ENCODE peak calls at places on chromosomes 12 and 14, in eight cellular contexts. U is HCT116, E is stomach, W is A549, X is IMR-90, O is esophagus muscularis mucosa, Q is tibial nerve, P is esophagus squamous epithelium. V is an unnamed sample.

GRCh38 chr14:80762829-80763228 is 178.7 kb downstream of the CEP128 start:
- DNase-seq in W (no peak), X (peak; percentile 24), P (no peak), E (no peak), O (no peak), U (no peak), Q (no peak), V (no peak)

GRCh38 chr14:23169622-23170021 is 13.8 kb downstream of the SLC7A8 start:
- DNase-seq in P (no peak), Q (no peak), E (no peak), U (no peak), W (no peak), O (no peak), X (no peak), V (no peak)

GRCh38 chr12:82758743-82759142 is 72.0 kb downstream of the TMTC2 start:
- DNase-seq in U (no peak), X (no peak), E (no peak), Q (no peak), O (no peak), P (no peak), W (peak; percentile 12), V (no peak)

GRCh38 chr14:33057585-33057984 is 118.9 kb downstream of the NPAS3 start:
- DNase-seq in O (no peak), U (no peak), E (no peak), X (no peak), P (no peak), W (no peak), Q (no peak), V (no peak)

GRCh38 chr12:131753757-131754156 is 42.9 kb downstream of the SFSWAP start:
- DNase-seq in X (no peak), P (no peak), O (no peak), U (no peak), W (no peak), Q (no peak), E (no peak), V (no peak)

GRCh38 chr12:58204086-58204485 is 262.7 kb downstream of the ATP23 start:
- DNase-seq in Q (no peak), O (no peak), X (peak; percentile 4), W (no peak), E (no peak), P (no peak), U (no peak), V (no peak)

GRCh38 chr14:57987051-57987450 is 121.2 kb upstream of the SLC35F4 start:
- DNase-seq in Q (no peak), P (no peak), O (peak; percentile 79), W (no peak), U (no peak), E (no peak), X (no peak), V (no peak)

GRCh38 chr12:69492739-69493138 is 22.6 kb downstream of the FRS2 start:
- DNase-seq in W (no peak), O (no peak), U (no peak), X (no peak), Q (no peak), E (no peak), P (no peak), V (no peak)

GRCh38 chr14:26204362-26204953 is 393.4 kb downstream of the NOVA1 start:
- DNase-seq in W (no peak), Q (no peak), E (no peak), O (no peak), X (no peak), U (no peak), P (no peak), V (no peak)

GRCh38 chr12:8420506-8420905 is 35.3 kb upstream of the CLEC6A start:
- DNase-seq in O (no peak), X (no peak), W (no peak), E (no peak), P (no peak), U (no peak), Q (no peak), V (no peak)

GRCh38 chr12:69225251-69225910 is 14.0 kb upstream of the CPSF6 start:
- DNase-seq in U (no peak), W (no peak), Q (no peak), E (no peak), O (no peak), P (no peak), X (no peak), V (no peak)

GRCh38 chr12:94147991-94148840 is at the start of gene PLXNC1:
- DNase-seq in W (peak; percentile 34), O (no peak), Q (no peak), X (peak; percentile 31), U (no peak), P (peak; percentile 25), E (peak; percentile 51), V (no peak)

GRCh38 chr12:58918475-58918874 is 1.8 kb downstream of the LRIG3 start:
- DNase-seq in E (no peak), W (no peak), X (peak; percentile 15), Q (no peak), P (no peak), O (no peak), U (no peak), V (no peak)

GRCh38 chr14:105066285-105067071 is 1.2 kb upstream of the GPR132 start:
- DNase-seq in W (no peak), O (no peak), E (no peak), X (no peak), Q (no peak), U (no peak), P (no peak), V (no peak)

GRCh38 chr12:47370421-47370820 is 290.7 kb upstream of the AMIGO2 start:
- DNase-seq in O (no peak), U (no peak), X (no peak), P (no peak), W (no peak), E (no peak), Q (no peak), V (no peak)

GRCh38 chr12:111063296-111064026 is 143.1 kb upstream of the MYL2 start:
- DNase-seq in W (peak; percentile 86), X (no peak), O (no peak), Q (no peak), E (no peak), U (no peak), P (no peak), V (no peak)

GRCh38 chr12:75747572-75747995 is 236.2 kb upstream of the KRR1 start:
- DNase-seq in X (peak; percentile 92), O (no peak), U (no peak), Q (no peak), P (no peak), W (no peak), E (no peak), V (no peak)

GRCh38 chr12:53324779-53325538 is 3.5 kb upstream of the AAAS start:
- DNase-seq in U (peak; percentile 83), P (peak; percentile 57), W (peak; percentile 96), Q (peak; percentile 91), O (peak; percentile 99), E (peak; percentile 93), X (peak; percentile 84), V (peak; percentile 95)
- TF ChIP-seq POLR2A in U (peak; percentile 73), P (no peak), W (peak; percentile 79), Q (peak; percentile 93), O (peak; percentile 77), E (no peak), X (peak; percentile 49), V (peak; percentile 57)

GRCh38 chr14:102360388-102360787 is 2.3 kb downstream of the CINP start:
- DNase-seq in W (no peak), Q (no peak), U (no peak), P (no peak), X (no peak), O (no peak), E (no peak), V (no peak)

GRCh38 chr14:102362084-102362483 is 606 bp downstream of the CINP start:
- DNase-seq in U (no peak), O (no peak), E (no peak), P (no peak), X (peak; percentile 57), W (no peak), Q (no peak), V (peak; percentile 58)

GRCh38 chr14:102363182-102363952 is 626 bp downstream of the TECPR2 start:
- DNase-seq in X (peak; percentile 50), Q (no peak), W (peak; percentile 16), P (no peak), O (no peak), E (peak; percentile 40), U (no peak), V (peak; percentile 45)

DNA sequence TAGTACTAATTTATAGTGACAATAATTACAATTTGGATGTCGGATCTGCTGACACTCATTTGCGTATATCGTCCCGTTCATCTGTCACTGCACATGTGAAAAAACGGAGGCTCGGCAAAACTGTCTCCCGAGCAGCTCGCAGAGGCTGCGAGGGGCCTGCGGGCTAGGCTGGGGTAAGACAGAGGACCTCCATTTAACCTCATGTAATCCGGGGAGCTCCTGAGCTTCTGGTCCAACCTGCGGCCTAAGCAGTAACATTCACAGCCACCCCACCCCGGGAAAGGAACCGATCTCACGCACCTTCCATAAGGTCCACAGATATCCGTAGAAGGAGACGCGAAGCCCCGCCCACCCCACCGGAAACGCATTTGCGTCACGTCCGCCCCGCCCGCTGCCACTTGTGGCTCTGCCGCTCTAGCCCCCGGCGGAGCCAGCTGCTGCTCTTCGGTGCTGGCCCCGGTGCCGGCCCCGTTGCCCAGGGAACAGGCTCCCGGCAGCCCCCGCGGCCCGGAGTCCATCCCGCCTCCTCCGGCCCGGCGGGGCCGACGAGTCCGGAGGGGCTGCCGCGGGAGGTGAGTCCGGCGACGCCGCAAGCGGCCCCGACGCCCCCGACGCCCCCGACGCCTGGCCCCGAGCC is at the start of the genes CINP and TECPR2:
- DNase-seq in Q (peak; percentile 98), P (peak; percentile 82), X (peak; percentile 93), O (peak; percentile 99), W (peak; percentile 95), E (peak; percentile 99), U (peak; percentile 84), V (peak; percentile 96)
- TF ChIP-seq POLR2A in Q (peak; percentile 83), P (peak; percentile 14), X (peak; percentile 93), O (peak; percentile 72), W (peak; percentile 53), E (no peak), U (peak; percentile 39), V (peak; percentile 53)

GRCh38 chr14:31205681-31206535 is 1.7 kb downstream of the HECTD1 start:
- DNase-seq in U (no peak), P (no peak), O (no peak), Q (no peak), X (peak; percentile 88), E (no peak), W (peak; percentile 40), V (no peak)
- TF ChIP-seq POLR2A in U (no peak), P (no peak), O (no peak), Q (no peak), X (peak; percentile 62), E (no peak), W (no peak), V (no peak)

DNA sequence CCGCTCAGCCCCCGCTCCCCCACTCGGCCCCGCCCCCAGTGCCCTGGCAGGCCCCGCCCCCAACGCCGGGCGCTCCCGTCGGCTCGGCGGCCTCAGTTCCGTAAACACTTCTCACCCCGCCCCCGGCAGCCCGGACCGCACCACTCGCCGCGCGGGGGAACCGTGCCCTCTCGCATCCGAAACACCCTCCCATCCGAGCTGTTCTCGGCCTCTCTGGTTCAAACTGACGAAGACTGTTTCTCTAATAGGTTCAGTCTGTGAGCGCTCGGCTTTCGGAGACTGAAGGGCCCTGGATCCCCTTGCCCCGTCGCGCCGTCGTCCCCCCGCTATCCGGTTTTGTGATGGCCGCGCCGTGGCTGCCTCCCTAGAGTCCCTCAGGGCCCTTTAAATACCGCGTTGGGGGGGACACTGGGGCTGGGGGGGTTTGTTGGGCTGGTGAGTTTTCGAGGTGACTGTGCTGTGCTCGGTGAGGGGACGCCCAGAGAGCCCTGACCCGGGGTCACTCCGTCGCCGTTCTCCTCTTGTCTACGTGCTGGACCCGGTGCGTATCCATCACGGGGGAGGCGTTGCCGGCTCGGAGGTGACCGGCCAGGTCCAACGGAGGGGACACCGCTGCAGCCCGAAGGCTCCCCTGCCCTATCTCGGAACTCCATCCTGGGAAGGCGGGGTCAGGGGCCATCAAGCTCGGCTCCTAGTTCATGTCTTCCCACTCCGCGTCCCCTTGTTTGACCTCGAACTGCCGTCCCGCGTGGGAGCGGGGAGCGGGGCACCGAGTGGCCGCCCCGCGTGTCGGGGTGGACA is at the start of gene TCP11L2:
- DNase-seq in U (no peak), P (peak; percentile 61), Q (peak; percentile 86), X (peak; percentile 58), E (peak; percentile 91), O (peak; percentile 97), W (peak; percentile 83), V (peak; percentile 69)
- TF ChIP-seq POLR2A in U (no peak), P (no peak), Q (peak; percentile 56), X (peak; percentile 72), E (no peak), O (peak; percentile 55), W (no peak), V (no peak)